ENCODE peak calls at places on chromosomes 5 and 9, in five cellular contexts. N is hepatic stellate cell, Z is breast epithelium, M is fibroblast of lung, E is AG10803. Y is an unnamed sample.

GRCh38 chr9:16728128-16728505 is 142.4 kb downstream of the BNC2 start:
- DNase-seq in Z (no peak), N (no peak), E (no peak), M (peak), Y (no peak)

GRCh38 chr9:35000535-35001284 is 11.2 kb downstream of the DNAJB5 start:
- DNase-seq in E (peak), Z (no peak), N (peak), M (no peak), Y (no peak)

GRCh38 chr9:124209279-124209678 is 48.5 kb upstream of the NEK6 start:
- DNase-seq in N (no peak), Z (no peak), M (no peak), E (no peak), Y (no peak)

GRCh38 chr9:136728548-136729123 is 14.1 kb downstream of the LCN10 start:
- DNase-seq in N (peak), Z (no peak), E (peak), M (peak), Y (peak)

GRCh38 chr9:18791074-18791473 is 241.9 kb downstream of the SAXO1 start:
- DNase-seq in N (no peak), M (peak), E (no peak), Z (no peak), Y (no peak)

GRCh38 chr9:116323571-116323970 is 170.0 kb downstream of the PAPPA start:
- DNase-seq in N (no peak), M (no peak), E (no peak), Z (no peak), Y (no peak)

GRCh38 chr5:40481226-40481625 is 198.5 kb upstream of the PTGER4 start:
- DNase-seq in N (no peak), M (no peak), Z (no peak), E (no peak), Y (no peak)

GRCh38 chr9:133964463-133964862 is 27.7 kb downstream of the VAV2 start:
- DNase-seq in E (no peak), Z (no peak), M (no peak), N (no peak), Y (no peak)

GRCh38 chr9:38233343-38233742 is 159.2 kb upstream of the ALDH1B1 start:
- DNase-seq in Z (no peak), M (no peak), N (no peak), E (no peak), Y (no peak)

GRCh38 chr9:127121628-127122175 is 733 bp downstream of the ANGPTL2 start:
- DNase-seq in Z (no peak), E (peak), N (peak), M (peak), Y (no peak)

GRCh38 chr9:23557691-23558090 is 268.3 kb downstream of the ELAVL2 start:
- DNase-seq in N (no peak), E (peak), Z (no peak), M (no peak), Y (no peak)

GRCh38 chr5:10354048-10354872 is 765 bp downstream of the MARCHF6 start:
- DNase-seq in Z (no peak), M (peak), N (peak), E (peak), Y (no peak)

GRCh38 chr5:1508679-1509290 is 15.0 kb downstream of the LPCAT1 start:
- DNase-seq in Z (peak), M (peak), N (no peak), E (no peak), Y (no peak)

GRCh38 chr5:150155258-150156032 is at the start of gene PDGFRB:
- DNase-seq in N (peak), Z (peak), E (peak), M (peak), Y (no peak)

GRCh38 chr9:120917989-120918630 is 8.5 kb downstream of the TRAF1 start:
- DNase-seq in N (no peak), E (no peak), Z (no peak), M (no peak), Y (no peak)

GRCh38 chr5:134534726-134535110 is 9.2 kb downstream of the JADE2 start:
- DNase-seq in E (no peak), N (no peak), M (no peak), Z (no peak), Y (no peak)

Y was measured in COLO829.